ENCODE peak calls at places on chromosome 1, in six cellular contexts. H, K, E, I, D and B are unnamed samples.

GRCh38 chr1:177248258-177248657 is 77.5 kb downstream of the BRINP2 start:
- DNase-seq in H (no peak), K (no peak), D (no peak), I (no peak), E (no peak), B (no peak)

GRCh38 chr1:228463559-228464455 is 23.4 kb upstream of the RNF187 start:
- DNase-seq in D (peak; percentile 40), E (peak; percentile 56), H (no peak), K (no peak), I (no peak), B (no peak)

GRCh38 chr1:38444311-38444710 is 397.7 kb upstream of the POU3F1 start:
- DNase-seq in H (no peak), E (no peak), K (no peak), I (no peak), D (no peak), B (peak; percentile 64)

GRCh38 chr1:201750934-201751333 is 78.0 kb upstream of the IPO9 start:
- DNase-seq in D (no peak), K (no peak), I (no peak), E (no peak), H (no peak), B (no peak)

GRCh38 chr1:34190692-34191091 is 14.0 kb downstream of the C1orf94 start:
- DNase-seq in E (no peak), K (no peak), I (no peak), D (no peak), H (no peak), B (no peak)

GRCh38 chr1:48777219-48777895 is 666 bp upstream of the BEND5 start:
- DNase-seq in K (no peak), H (peak; percentile 32), I (no peak), D (peak; percentile 10), E (peak; percentile 23), B (no peak)

GRCh38 chr1:34590211-34590623 is 164.6 kb upstream of the GJB5 start:
- DNase-seq in I (no peak), D (no peak), H (peak; percentile 29), E (peak; percentile 100), K (no peak), B (peak; percentile 98)

GRCh38 chr1:110857964-110858948 is 14.7 kb upstream of the CD53 start:
- DNase-seq in D (no peak), E (no peak), H (no peak), I (no peak), K (no peak), B (peak; percentile 11)

GRCh38 chr1:21543598-21543997 is 34.4 kb downstream of the ALPL start:
- DNase-seq in K (no peak), I (no peak), D (no peak), E (no peak), H (no peak), B (peak; percentile 35)

GRCh38 chr1:175188936-175189335 is 3.6 kb downstream of the KIAA0040 start:
- DNase-seq in I (no peak), D (no peak), K (peak; percentile 88), H (peak; percentile 46), E (no peak), B (peak; percentile 19)

GRCh38 chr1:98331718-98332311 is 329.7 kb upstream of the SNX7 start:
- DNase-seq in K (no peak), I (no peak), H (no peak), E (no peak), D (no peak), B (no peak)

GRCh38 chr1:44270666-44271628 is 57.7 kb downstream of the DMAP1 start:
- DNase-seq in I (no peak), D (no peak), H (no peak), E (no peak), K (no peak), B (no peak)

GRCh38 chr1:221327954-221328353 is 413.9 kb downstream of the DUSP10 start:
- DNase-seq in K (no peak), E (peak; percentile 99), D (no peak), H (no peak), I (no peak), B (no peak)

GRCh38 chr1:75136921-75137641 is 2.9 kb downstream of the LHX8 start:
- DNase-seq in I (no peak), K (no peak), E (no peak), H (no peak), D (no peak), B (peak; percentile 58)

GRCh38 chr1:169809370-169810095 is 14.8 kb upstream of the METTL18 start:
- DNase-seq in I (no peak), H (no peak), E (peak; percentile 55), D (peak; percentile 29), K (peak; percentile 62), B (peak; percentile 54)

GRCh38 chr1:230711245-230711644 is 2.7 kb downstream of the AGT start:
- DNase-seq in D (no peak), H (no peak), K (no peak), E (no peak), I (no peak), B (no peak)

GRCh38 chr1:68173283-68174172 is 58.8 kb downstream of the WLS start:
- DNase-seq in K (no peak), E (peak; percentile 10), H (no peak), D (no peak), I (no peak), B (peak; percentile 53)

GRCh38 chr1:201266276-201266675 is 17.0 kb upstream of the PKP1 start:
- DNase-seq in D (no peak), E (no peak), K (no peak), H (no peak), I (no peak), B (no peak)

GRCh38 chr1:232486454-232487202 is 143.3 kb downstream of the SIPA1L2 start:
- DNase-seq in H (no peak), E (no peak), K (no peak), D (peak; percentile 36), I (no peak), B (peak; percentile 58)

GRCh38 chr1:213606252-213606820 is 381.4 kb upstream of the PROX1 start:
- DNase-seq in E (no peak), K (no peak), D (no peak), I (no peak), H (no peak), B (no peak)

GRCh38 chr1:114322726-114323125 is 169.1 kb upstream of the SYT6 start:
- DNase-seq in E (no peak), H (no peak), D (no peak), I (no peak), K (no peak), B (no peak)

GRCh38 chr1:89261926-89262540 is 10.6 kb downstream of the GBP5 start:
- DNase-seq in I (no peak), D (no peak), H (no peak), K (no peak), E (peak; percentile 65), B (peak; percentile 1)

GRCh38 chr1:61403863-61404615 is 320.9 kb downstream of the TM2D1 start:
- DNase-seq in E (no peak), K (no peak), D (no peak), H (no peak), I (no peak), B (peak; percentile 6)

GRCh38 chr1:199279107-199279506 is 640.3 kb downstream of the PTPRC start:
- DNase-seq in K (peak; percentile 77), H (no peak), D (no peak), I (no peak), E (no peak), B (no peak)

GRCh38 chr1:39490596-39491145 is 765 bp upstream of the BMP8A start:
- DNase-seq in E (no peak), I (no peak), D (no peak), K (no peak), H (no peak), B (peak; percentile 25)

GRCh38 chr1:17686258-17686657 is 68.9 kb upstream of the ACTL8 start:
- DNase-seq in H (no peak), D (no peak), K (no peak), E (peak; percentile 31), I (no peak), B (no peak)

GRCh38 chr1:67672260-67672803 is 12.7 kb upstream of the GADD45A start:
- DNase-seq in E (no peak), I (no peak), H (no peak), D (no peak), K (no peak), B (no peak)

GRCh38 chr1:204806943-204807624 is 63.6 kb upstream of the NFASC start:
- DNase-seq in E (peak; percentile 97), D (peak; percentile 92), K (peak; percentile 77), H (peak; percentile 81), I (peak; percentile 71), B (peak; percentile 78)